ENCODE peak calls at places on chromosomes 13 and 19, in eight cellular contexts. P is fibroblast of mammary gland; J is smooth muscle cell of the brain vasculature; R is activated T-helper 9 cell treated with anti-CD3 and anti-CD28 coated beads, Interleukin-2, amount 50 U/mL, for 16 hours; Z is activated CD4-positive, CD25-positive, alpha-beta regulatory T cell; S is H9; F is T-helper 2 cell; D is HTR-8/SVneo. H is an unnamed sample.

GRCh38 chr19:18274776-18275356 is 614 bp upstream of the IQCN start:
- DNase-seq in P (peak), J (no peak), R (no peak), Z (no peak), S (peak), F (no peak), D (peak), H (peak)

GRCh38 chr13:31824705-31825512 is 85.6 kb downstream of the RXFP2 start:
- DNase-seq in P (peak), J (no peak), R (no peak), Z (no peak), S (no peak), F (no peak), D (no peak), H (no peak)

GRCh38 chr13:77184455-77184854 is 142.4 kb downstream of the MYCBP2 start:
- DNase-seq in P (no peak), J (no peak), R (no peak), Z (peak), S (no peak), F (no peak), D (no peak), H (no peak)

GRCh38 chr13:51887441-51887840 is 25.7 kb downstream of the CCDC70 start:
- DNase-seq in P (no peak), J (no peak), R (no peak), Z (no peak), S (no peak), F (no peak), D (no peak), H (no peak)

GRCh38 chr19:18809149-18809978 is 18.3 kb upstream of the COMP start:
- DNase-seq in P (peak), J (no peak), R (no peak), Z (no peak), S (no peak), F (no peak), D (no peak), H (peak)

GRCh38 chr13:109776575-109776974 is 9.8 kb downstream of the IRS2 start:
- DNase-seq in P (no peak), J (no peak), R (no peak), Z (no peak), S (no peak), F (no peak), D (no peak), H (no peak)

GRCh38 chr13:73054712-73055111 is 4.1 kb upstream of the KLF5 start:
- DNase-seq in P (no peak), J (no peak), R (no peak), Z (no peak), S (no peak), F (no peak), D (no peak), H (no peak)

GRCh38 chr13:74839656-74840055 is 642.3 kb downstream of the TBC1D4 start:
- DNase-seq in P (peak), J (no peak), R (no peak), Z (no peak), S (no peak), F (no peak), D (no peak), H (no peak)

GRCh38 chr19:46984077-46985010 is 35.3 kb upstream of the NPAS1 start:
- DNase-seq in P (peak), J (no peak), R (no peak), Z (no peak), S (no peak), F (no peak), D (no peak), H (no peak)

GRCh38 chr19:34999498-35000337 is at the start of gene GRAMD1A:
- DNase-seq in P (peak), J (peak), R (peak), Z (peak), S (peak), F (peak), D (peak), H (peak)

GRCh38 chr13:44969858-44970484 is 19.3 kb downstream of the NUFIP1 start:
- DNase-seq in P (peak), J (no peak), R (no peak), Z (no peak), S (no peak), F (no peak), D (peak), H (no peak)

GRCh38 chr13:59746291-59746962 is 417.3 kb downstream of the DIAPH3 start:
- DNase-seq in P (peak), J (no peak), R (no peak), Z (no peak), S (no peak), F (no peak), D (no peak), H (peak)

GRCh38 chr19:32464279-32464678 is 58.7 kb downstream of the DPY19L3 start:
- DNase-seq in P (peak), J (no peak), R (no peak), Z (no peak), S (no peak), F (no peak), D (peak), H (no peak)

GRCh38 chr13:44259045-44260042 is 114.3 kb upstream of the SERP2 start:
- DNase-seq in P (peak), J (no peak), R (peak), Z (peak), S (no peak), F (peak), D (no peak), H (peak)

GRCh38 chr19:55189424-55189823 is 9.3 kb upstream of the SYT5 start:
- DNase-seq in P (peak), J (peak), R (no peak), Z (no peak), S (peak), F (no peak), D (peak), H (peak)

GRCh38 chr13:109231853-109232252 is 554.5 kb downstream of the IRS2 start:
- DNase-seq in P (no peak), J (no peak), R (no peak), Z (no peak), S (no peak), F (no peak), D (no peak), H (no peak)

GRCh38 chr13:111489301-111489700 is 168.9 kb downstream of the TEX29 start:
- DNase-seq in P (no peak), J (no peak), R (no peak), Z (no peak), S (no peak), F (no peak), D (no peak), H (no peak)

GRCh38 chr13:33751151-33751550 is 66.8 kb upstream of the RFC3 start:
- DNase-seq in P (peak), J (no peak), R (no peak), Z (no peak), S (no peak), F (no peak), D (no peak), H (no peak)

GRCh38 chr19:306151-306900 is 15.1 kb upstream of the PLPP2 start:
- DNase-seq in P (no peak), J (no peak), R (no peak), Z (no peak), S (no peak), F (no peak), D (no peak), H (no peak)

GRCh38 chr13:101291647-101292515 is 124.4 kb downstream of the NALCN start:
- DNase-seq in P (no peak), J (no peak), R (no peak), Z (no peak), S (no peak), F (no peak), D (no peak), H (no peak)

GRCh38 chr19:29623726-29624488 is 17.8 kb downstream of the POP4 start:
- DNase-seq in P (no peak), J (no peak), R (peak), Z (no peak), S (no peak), F (peak), D (no peak), H (peak)

GRCh38 chr13:22198656-22199217 is 527.9 kb downstream of the FGF9 start:
- DNase-seq in P (no peak), J (no peak), R (no peak), Z (no peak), S (no peak), F (no peak), D (no peak), H (no peak)

GRCh38 chr19:1259873-1260748 is 9.0 kb upstream of the CIRBP start:
- DNase-seq in P (no peak), J (no peak), R (no peak), Z (no peak), S (no peak), F (peak), D (no peak), H (peak)

GRCh38 chr13:50800091-50800739 is 43.3 kb downstream of the DLEU7 start:
- DNase-seq in P (no peak), J (no peak), R (no peak), Z (no peak), S (no peak), F (no peak), D (no peak), H (no peak)

GRCh38 chr13:79724348-79725103 is 243.6 kb downstream of the NDFIP2 start:
- DNase-seq in P (no peak), J (no peak), R (no peak), Z (no peak), S (no peak), F (no peak), D (no peak), H (peak)

GRCh38 chr19:45717131-45717982 is 13.3 kb downstream of the FBXO46 start:
- DNase-seq in P (peak), J (peak), R (peak), Z (peak), S (peak), F (peak), D (peak), H (peak)

GRCh38 chr13:44523176-44524017 is 52.7 kb downstream of the TSC22D1 start:
- DNase-seq in P (peak), J (peak), R (no peak), Z (no peak), S (no peak), F (no peak), D (peak), H (no peak)

GRCh38 chr13:28532226-28533048 is 37.5 kb upstream of the FLT1 start:
- DNase-seq in P (no peak), J (no peak), R (no peak), Z (no peak), S (peak), F (no peak), D (no peak), H (no peak)

GRCh38 chr13:89750371-89750770 is 1597.1 kb upstream of the MIR17HG start:
- DNase-seq in P (no peak), J (no peak), R (no peak), Z (no peak), S (no peak), F (no peak), D (no peak), H (no peak)

GRCh38 chr13:94997126-94997525 is 284.8 kb upstream of the SOX21 start:
- DNase-seq in P (peak), J (no peak), R (no peak), Z (no peak), S (no peak), F (no peak), D (no peak), H (no peak)

GRCh38 chr13:100513987-100514670 is 74.5 kb downstream of the GGACT start:
- DNase-seq in P (peak), J (no peak), R (no peak), Z (no peak), S (peak), F (no peak), D (no peak), H (no peak)

GRCh38 chr19:17441241-17442135 is 7.0 kb downstream of the TMEM221 start:
- DNase-seq in P (peak), J (no peak), R (no peak), Z (no peak), S (peak), F (no peak), D (no peak), H (no peak)

GRCh38 chr13:66886248-66886647 is 343.9 kb downstream of the PCDH9 start:
- DNase-seq in P (no peak), J (no peak), R (no peak), Z (no peak), S (no peak), F (no peak), D (no peak), H (no peak)

H was measured in transverse colon.